ENCODE peak calls at places on chromosomes 16 and 17, in four cellular contexts. One of them, this sample, is unnamed. For H3K9me3, the result is how much of the 10 kb centered on the place peaks cover.

GRCh38 chr17:27471321-27472269 is 15.3 kb downstream of the KSR1 start:
- DNase-seq in HCT116: peak
- DNase-seq in prostate gland: no peak
- DNase-seq in esophagus muscularis mucosa: no peak
- DNase-seq in this sample: no peak

GRCh38 chr17:3524024-3524423 is 33.6 kb downstream of the TRPV3 start:
- DNase-seq in HCT116: no peak
- DNase-seq in prostate gland: no peak
- DNase-seq in esophagus muscularis mucosa: no peak
- DNase-seq in this sample: no peak

GRCh38 chr17:39623356-39623950 is 3.3 kb upstream of the PPP1R1B start:
- DNase-seq in HCT116: no peak
- DNase-seq in prostate gland: peak
- DNase-seq in esophagus muscularis mucosa: peak
- DNase-seq in this sample: no peak

GRCh38 chr17:32636593-32637218 is 149.9 kb downstream of the CDK5R1 start:
- DNase-seq in HCT116: no peak
- DNase-seq in prostate gland: no peak
- DNase-seq in esophagus muscularis mucosa: no peak
- DNase-seq in this sample: no peak

GRCh38 chr16:75458439-75458838 is 6.0 kb downstream of the TMEM170A start:
- DNase-seq in HCT116: no peak
- DNase-seq in prostate gland: no peak
- DNase-seq in esophagus muscularis mucosa: no peak
- DNase-seq in this sample: no peak

GRCh38 chr16:29804455-29805231 is 1.7 kb upstream of the MAZ start:
- DNase-seq in HCT116: no peak
- DNase-seq in prostate gland: peak
- DNase-seq in esophagus muscularis mucosa: no peak
- DNase-seq in this sample: no peak

GRCh38 chr16:505479-506245 is 21.9 kb upstream of the CAPN15 start:
- DNase-seq in HCT116: no peak
- DNase-seq in prostate gland: no peak
- DNase-seq in esophagus muscularis mucosa: no peak
- DNase-seq in this sample: no peak

GRCh38 chr17:56452469-56452868 is 141.0 kb upstream of the NOG start:
- DNase-seq in HCT116: no peak
- DNase-seq in prostate gland: no peak
- DNase-seq in esophagus muscularis mucosa: no peak
- DNase-seq in this sample: no peak

GRCh38 chr16:66418165-66418962 is 8.7 kb upstream of the BEAN1 start:
- DNase-seq in HCT116: no peak
- DNase-seq in prostate gland: no peak
- DNase-seq in esophagus muscularis mucosa: no peak
- DNase-seq in this sample: peak

GRCh38 chr17:61040666-61041065 is 359.0 kb upstream of the TBX2 start:
- DNase-seq in HCT116: no peak
- DNase-seq in prostate gland: no peak
- DNase-seq in esophagus muscularis mucosa: no peak
- DNase-seq in this sample: no peak

GRCh38 chr17:29165800-29166506 is 14.2 kb downstream of the MYO18A start:
- DNase-seq in HCT116: no peak
- DNase-seq in prostate gland: no peak
- DNase-seq in esophagus muscularis mucosa: no peak
- DNase-seq in this sample: no peak

GRCh38 chr17:21124096-21124495 is 2.7 kb upstream of the DHRS7B start:
- DNase-seq in HCT116: no peak
- DNase-seq in prostate gland: no peak
- DNase-seq in esophagus muscularis mucosa: no peak
- DNase-seq in this sample: no peak

GRCh38 chr17:77756846-77757610 is 201.5 kb upstream of the TNRC6C start:
- DNase-seq in HCT116: no peak
- DNase-seq in prostate gland: no peak
- DNase-seq in esophagus muscularis mucosa: no peak
- DNase-seq in this sample: no peak

GRCh38 chr16:84600343-84601229 is 17.3 kb downstream of the COTL1 start:
- DNase-seq in HCT116: no peak
- DNase-seq in prostate gland: no peak
- DNase-seq in esophagus muscularis mucosa: no peak
- DNase-seq in this sample: no peak

GRCh38 chr17:2905697-2906595 is 109.7 kb downstream of the RAP1GAP2 start:
- DNase-seq in HCT116: no peak
- DNase-seq in prostate gland: no peak
- DNase-seq in esophagus muscularis mucosa: no peak
- DNase-seq in this sample: no peak

GRCh38 chr16:48385272-48385953 is at the start of gene SIAH1:
- DNase-seq in HCT116: no peak
- DNase-seq in prostate gland: peak
- DNase-seq in esophagus muscularis mucosa: no peak
- DNase-seq in this sample: no peak

GRCh38 chr16:88004391-88004790 is 53.2 kb downstream of the BANP start:
- DNase-seq in HCT116: no peak
- DNase-seq in prostate gland: no peak
- DNase-seq in esophagus muscularis mucosa: no peak
- DNase-seq in this sample: no peak

GRCh38 chr16:80806957-80807356 is 2.6 kb upstream of the CDYL2 start:
- DNase-seq in HCT116: no peak
- DNase-seq in prostate gland: no peak
- DNase-seq in esophagus muscularis mucosa: no peak
- DNase-seq in this sample: no peak

GRCh38 chr16:31073073-31073822 is 792 bp downstream of the ZNF668 start:
- DNase-seq in HCT116: peak
- DNase-seq in prostate gland: peak
- DNase-seq in esophagus muscularis mucosa: peak
- DNase-seq in this sample: no peak

GRCh38 chr17:6461246-6461645 is 17.0 kb downstream of the PIMREG start:
- DNase-seq in HCT116: no peak
- DNase-seq in prostate gland: no peak
- DNase-seq in esophagus muscularis mucosa: no peak
- DNase-seq in this sample: no peak

GRCh38 chr16:89052191-89052787 is 41.4 kb upstream of the ACSF3 start:
- DNase-seq in HCT116: no peak
- DNase-seq in prostate gland: peak
- DNase-seq in esophagus muscularis mucosa: no peak
- DNase-seq in this sample: no peak

DNA sequence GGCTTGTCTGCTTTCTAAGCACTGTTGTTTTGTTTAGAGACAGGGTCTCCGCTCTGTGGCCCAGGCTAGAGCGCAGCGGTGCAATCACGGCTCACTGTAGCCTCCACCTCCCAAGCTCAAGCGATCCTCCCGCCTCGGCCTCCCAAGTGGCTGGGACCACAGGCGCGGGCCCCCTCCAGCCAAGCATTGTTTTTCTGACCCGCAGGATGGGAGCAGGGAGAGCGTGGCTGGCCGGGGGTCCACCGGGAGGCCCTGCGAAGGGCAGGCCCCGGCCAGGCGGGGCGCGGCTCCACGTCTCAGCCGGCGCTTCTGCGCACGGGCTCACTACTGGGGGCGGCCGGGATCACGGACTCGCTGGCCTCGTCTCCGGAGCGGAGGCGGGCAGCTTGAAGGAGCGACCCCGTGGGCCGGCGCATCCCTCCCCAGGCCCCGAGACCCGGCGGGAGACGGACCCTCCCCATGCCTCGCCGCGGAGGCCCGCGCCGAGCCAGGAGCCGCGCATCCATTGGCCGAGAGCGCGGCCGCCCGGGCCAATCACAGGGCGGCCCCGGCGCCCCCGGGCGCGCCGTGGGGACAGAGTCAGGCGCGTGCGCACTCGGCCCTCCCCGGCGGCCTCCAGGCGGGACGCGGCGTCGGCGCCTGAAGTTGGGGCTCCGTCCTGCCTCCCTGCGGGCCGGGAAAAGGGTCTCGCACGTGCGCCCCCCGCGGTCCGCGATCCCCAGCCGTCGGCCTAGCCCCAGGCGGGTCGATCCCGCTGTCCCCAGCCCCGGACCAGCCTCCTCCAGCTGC is 24.9 kb downstream of the ACTG1 start:
- DNase-seq in HCT116: no peak
- DNase-seq in prostate gland: peak
- DNase-seq in esophagus muscularis mucosa: no peak
- DNase-seq in this sample: no peak
- TF ChIP-seq POLR2AphosphoS5 in HCT116: peak
- TF ChIP-seq POLR2AphosphoS5 in prostate gland: no peak
- TF ChIP-seq POLR2AphosphoS5 in esophagus muscularis mucosa: peak
- TF ChIP-seq POLR2AphosphoS5 in this sample: peak

DNA sequence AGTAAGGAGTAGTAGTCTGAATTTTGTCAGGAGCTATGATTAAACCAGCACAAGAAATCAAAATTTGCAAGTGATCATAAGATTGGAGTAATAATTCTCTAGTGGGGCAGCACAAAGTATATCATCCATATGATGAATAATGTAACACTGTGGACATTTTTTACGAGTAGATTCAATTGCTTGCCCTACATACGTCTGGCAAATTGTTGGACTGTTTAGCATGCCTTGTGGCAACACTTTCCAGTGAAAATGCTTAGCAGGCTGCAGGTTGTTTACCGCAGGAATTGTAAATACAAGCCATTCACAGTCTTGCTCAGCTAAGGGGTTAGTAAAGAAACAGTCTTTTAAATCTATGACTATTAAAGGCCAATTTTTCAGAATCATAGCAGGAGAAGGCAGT is 35.7 kb downstream of the ATF7IP2 start:
- DNase-seq in HCT116: no peak
- DNase-seq in prostate gland: no peak
- DNase-seq in esophagus muscularis mucosa: no peak
- DNase-seq in this sample: no peak
- H3K9me3 ChIP-seq in HCT116: under half
- H3K9me3 ChIP-seq in prostate gland: under half
- H3K9me3 ChIP-seq in esophagus muscularis mucosa: under half
- H3K9me3 ChIP-seq in this sample: under half

GRCh38 chr17:7834891-7835817 is 1.1 kb downstream of the KDM6B start:
- DNase-seq in HCT116: peak
- DNase-seq in prostate gland: peak
- DNase-seq in esophagus muscularis mucosa: peak
- DNase-seq in this sample: peak

GRCh38 chr17:7834554-7834890 is 505 bp downstream of the KDM6B start:
- DNase-seq in HCT116: no peak
- DNase-seq in prostate gland: peak
- DNase-seq in esophagus muscularis mucosa: peak
- DNase-seq in this sample: no peak

GRCh38 chr17:7836596-7837374 is 2.8 kb downstream of the KDM6B start:
- DNase-seq in HCT116: peak
- DNase-seq in prostate gland: peak
- DNase-seq in esophagus muscularis mucosa: peak
- DNase-seq in this sample: peak

GRCh38 chr17:7837375-7838290 is 3.6 kb downstream of the KDM6B start:
- DNase-seq in HCT116: no peak
- DNase-seq in prostate gland: no peak
- DNase-seq in esophagus muscularis mucosa: no peak
- DNase-seq in this sample: no peak

DNA sequence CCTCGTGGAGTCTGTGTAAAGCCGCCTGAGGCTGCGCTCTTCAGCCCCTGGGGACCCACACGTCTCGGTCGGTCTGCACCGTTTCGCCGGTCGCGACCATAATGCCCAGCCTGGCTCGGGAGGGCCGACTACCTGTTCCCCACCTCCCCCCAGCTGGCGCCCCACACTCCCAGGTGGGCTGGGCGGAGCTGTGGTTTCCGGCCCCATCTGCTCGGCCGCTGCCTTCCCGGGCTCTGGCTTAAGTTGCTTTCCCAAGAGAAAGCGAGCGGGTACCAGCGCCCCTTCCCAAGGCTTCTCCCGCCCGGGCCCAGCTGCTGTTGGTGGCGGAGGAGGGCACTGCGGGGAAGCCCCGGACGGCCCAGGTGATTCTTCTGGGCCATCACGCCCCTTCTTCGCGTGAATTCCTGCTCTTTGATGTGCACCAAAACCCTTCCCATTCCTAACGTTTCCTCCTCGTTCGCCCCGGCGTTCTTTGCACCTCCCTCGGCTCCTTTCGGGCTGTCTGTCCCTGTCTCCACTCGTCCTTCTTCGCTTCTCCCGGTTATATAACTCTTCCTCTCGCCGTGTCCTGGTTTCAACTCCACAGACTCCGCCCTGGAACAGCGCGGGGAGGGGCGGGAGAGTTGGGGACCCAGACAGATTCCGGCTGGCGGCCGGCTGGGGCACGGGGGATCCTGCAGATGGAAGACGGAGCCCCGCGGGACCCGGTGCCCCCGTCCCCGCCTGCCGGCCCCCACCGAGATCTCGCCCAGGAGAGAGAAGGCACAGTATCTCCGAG is 2.0 kb downstream of the KDM6B start:
- DNase-seq in HCT116: no peak
- DNase-seq in prostate gland: peak
- DNase-seq in esophagus muscularis mucosa: peak
- DNase-seq in this sample: no peak
- TF ChIP-seq POLR2AphosphoS5 in HCT116: no peak
- TF ChIP-seq POLR2AphosphoS5 in prostate gland: peak
- TF ChIP-seq POLR2AphosphoS5 in esophagus muscularis mucosa: peak
- TF ChIP-seq POLR2AphosphoS5 in this sample: peak

DNA sequence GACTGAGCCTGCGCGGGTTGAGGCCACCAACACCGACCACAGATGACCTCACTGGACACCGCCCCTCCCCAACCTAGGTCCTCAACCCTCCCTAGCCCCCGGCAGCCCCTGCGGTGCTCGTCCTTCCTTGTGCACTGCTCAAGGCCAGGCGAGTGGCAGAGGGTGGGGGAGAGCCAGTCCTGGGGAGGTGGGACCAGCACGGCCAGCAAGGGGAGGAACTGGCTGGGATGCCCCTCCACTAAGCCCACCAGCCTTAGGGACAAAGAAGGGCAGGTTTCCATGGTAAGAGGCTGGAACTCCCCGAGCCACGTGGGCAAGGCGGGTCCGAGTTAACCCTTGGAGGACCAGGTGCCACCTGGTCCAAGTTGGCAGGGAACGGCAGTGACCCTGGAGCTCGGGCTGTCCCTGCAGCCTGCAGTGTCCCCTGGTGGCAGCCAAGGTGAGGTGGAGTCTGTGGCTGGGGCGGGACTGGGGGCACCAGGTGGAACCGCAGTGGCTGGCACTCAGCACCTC is 9.2 kb downstream of the FSCN2 start:
- DNase-seq in HCT116: peak
- DNase-seq in prostate gland: no peak
- DNase-seq in esophagus muscularis mucosa: no peak
- DNase-seq in this sample: no peak
- H3K9me3 ChIP-seq in HCT116: under half
- H3K9me3 ChIP-seq in prostate gland: under half
- H3K9me3 ChIP-seq in esophagus muscularis mucosa: under half
- H3K9me3 ChIP-seq in this sample: under half

DNA sequence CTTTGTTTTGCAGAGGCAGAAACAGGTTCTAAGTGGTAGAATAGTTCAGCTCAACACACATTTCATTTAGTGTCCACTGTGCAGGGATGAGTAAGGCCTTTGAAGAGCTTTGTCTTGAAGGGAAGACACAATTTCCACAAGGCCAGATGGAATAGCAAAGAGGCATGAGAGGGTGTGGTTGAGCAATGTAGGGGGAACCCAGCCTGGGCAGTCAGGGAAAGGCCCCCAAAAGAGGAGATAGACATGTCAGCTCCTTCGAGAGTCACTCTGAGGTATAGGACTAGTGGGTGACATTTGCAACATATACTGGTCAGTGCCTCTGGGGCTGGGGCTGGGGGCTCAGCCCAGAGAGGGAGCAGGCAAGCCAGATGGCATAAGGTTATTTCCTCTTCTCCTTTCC is 7.0 kb downstream of the ALKBH5 start:
- DNase-seq in HCT116: no peak
- DNase-seq in prostate gland: no peak
- DNase-seq in esophagus muscularis mucosa: no peak
- DNase-seq in this sample: no peak
- TF ChIP-seq POLR2AphosphoS5 in HCT116: no peak
- TF ChIP-seq POLR2AphosphoS5 in prostate gland: no peak
- TF ChIP-seq POLR2AphosphoS5 in esophagus muscularis mucosa: no peak
- TF ChIP-seq POLR2AphosphoS5 in this sample: no peak

GRCh38 chr16:35687071-35687470 is 2227.7 kb downstream of the TP53TG3F start:
- DNase-seq in HCT116: no peak
- DNase-seq in prostate gland: no peak
- DNase-seq in esophagus muscularis mucosa: no peak
- DNase-seq in this sample: peak
- H3K9me3 ChIP-seq in HCT116: under half
- H3K9me3 ChIP-seq in prostate gland: under half
- H3K9me3 ChIP-seq in esophagus muscularis mucosa: under half
- H3K9me3 ChIP-seq in this sample: under half